ENCODE peak calls at places on chromosomes 5 and 9, in four cellular contexts. One of them, this sample, is unnamed.

GRCh38 chr5:127306036-127306435 is 15.4 kb downstream of the MEGF10 start:
- DNase-seq in neural crest cell: no peak
- DNase-seq in RPMI7951: no peak
- DNase-seq in NCI-H345: no peak
- DNase-seq in this sample: no peak

GRCh38 chr5:96297290-96297689 is 135.8 kb downstream of the PCSK1 start:
- DNase-seq in neural crest cell: no peak
- DNase-seq in RPMI7951: peak
- DNase-seq in NCI-H345: no peak
- DNase-seq in this sample: no peak

GRCh38 chr9:2856400-2856799 is 12.5 kb upstream of the PUM3 start:
- DNase-seq in neural crest cell: no peak
- DNase-seq in RPMI7951: no peak
- DNase-seq in NCI-H345: no peak
- DNase-seq in this sample: no peak

GRCh38 chr5:175795959-175796358 is 75.4 kb upstream of the CPLX2 start:
- DNase-seq in neural crest cell: no peak
- DNase-seq in RPMI7951: no peak
- DNase-seq in NCI-H345: no peak
- DNase-seq in this sample: no peak

GRCh38 chr5:62395210-62395950 is 8.3 kb downstream of the DIMT1 start:
- DNase-seq in neural crest cell: no peak
- DNase-seq in RPMI7951: peak
- DNase-seq in NCI-H345: no peak
- DNase-seq in this sample: no peak

GRCh38 chr5:57824047-57824446 is 341.4 kb upstream of the ACTBL2 start:
- DNase-seq in neural crest cell: no peak
- DNase-seq in RPMI7951: peak
- DNase-seq in NCI-H345: no peak
- DNase-seq in this sample: no peak

GRCh38 chr5:90558344-90559192 is at the start of gene ADGRV1:
- DNase-seq in neural crest cell: peak
- DNase-seq in RPMI7951: peak
- DNase-seq in NCI-H345: peak
- DNase-seq in this sample: peak

GRCh38 chr5:55319481-55319880 is 11.7 kb downstream of the MTREX start:
- DNase-seq in neural crest cell: no peak
- DNase-seq in RPMI7951: no peak
- DNase-seq in NCI-H345: no peak
- DNase-seq in this sample: no peak

GRCh38 chr5:112960316-112960715 is 16.3 kb upstream of the DCP2 start:
- DNase-seq in neural crest cell: no peak
- DNase-seq in RPMI7951: no peak
- DNase-seq in NCI-H345: no peak
- DNase-seq in this sample: no peak

GRCh38 chr5:91562922-91563321 is 179.8 kb upstream of the ARRDC3 start:
- DNase-seq in neural crest cell: no peak
- DNase-seq in RPMI7951: no peak
- DNase-seq in NCI-H345: peak
- DNase-seq in this sample: no peak

GRCh38 chr5:119417891-119418781 is 34.2 kb upstream of the HSD17B4 start:
- DNase-seq in neural crest cell: no peak
- DNase-seq in RPMI7951: peak
- DNase-seq in NCI-H345: no peak
- DNase-seq in this sample: no peak

GRCh38 chr5:74516217-74516636 is 124.3 kb downstream of the ENC1 start:
- DNase-seq in neural crest cell: no peak
- DNase-seq in RPMI7951: peak
- DNase-seq in NCI-H345: no peak
- DNase-seq in this sample: no peak

GRCh38 chr9:95181226-95181818 is 136.2 kb downstream of the FANCC start:
- DNase-seq in neural crest cell: no peak
- DNase-seq in RPMI7951: peak
- DNase-seq in NCI-H345: no peak
- DNase-seq in this sample: no peak

GRCh38 chr9:93033541-93033940 is 25.0 kb upstream of the SUSD3 start:
- DNase-seq in neural crest cell: no peak
- DNase-seq in RPMI7951: no peak
- DNase-seq in NCI-H345: no peak
- DNase-seq in this sample: peak

This sample was measured in DMS79 treated with DMSO at 0.1 percent for 48 hours.